ENCODE peak calls at places on chromosomes 1 and 21, in ten cellular contexts. T is lower lobe of right lung; J is PC-9; A is BE2C; L is GM20000; R is GM13976; Z is A549; I is dorsolateral prefrontal cortex; G is cardiac fibroblast; K is CD8-positive, alpha-beta T cell. N is an unnamed sample.

GRCh38 chr1:235266967-235267366 is 61.0 kb downstream of the ARID4B start:
- DNase-seq in T (no peak), J (no peak), A (no peak), L (no peak), R (no peak), Z (no peak), I (no peak), G (no peak), K (no peak), N (no peak)

GRCh38 chr1:35633526-35633925 is 7.8 kb downstream of the PSMB2 start:
- DNase-seq in T (no peak), J (no peak), A (no peak), L (no peak), R (no peak), Z (no peak), I (no peak), G (no peak), K (no peak), N (no peak)

GRCh38 chr1:56995414-56996100 is 29.7 kb upstream of the C8B start:
- DNase-seq in T (no peak), J (no peak), A (no peak), L (no peak), R (no peak), Z (no peak), I (no peak), G (no peak), K (no peak), N (no peak)

GRCh38 chr1:234599617-234600417 is 10.2 kb downstream of the IRF2BP2 start:
- DNase-seq in T (peak), J (peak), A (peak), L (peak), R (peak), Z (peak), I (peak), G (peak), K (peak), N (peak)

GRCh38 chr21:20443558-20444155 is 554.6 kb upstream of the NCAM2 start:
- DNase-seq in T (no peak), J (no peak), A (no peak), L (no peak), R (peak), Z (no peak), I (no peak), G (no peak), K (no peak), N (no peak)

GRCh38 chr1:3604997-3605823 is 6.1 kb downstream of the MEGF6 start:
- DNase-seq in T (no peak), J (no peak), A (no peak), L (no peak), R (no peak), Z (no peak), I (no peak), G (no peak), K (no peak), N (no peak)

GRCh38 chr1:39788758-39789570 is at the start of gene BMP8B:
- DNase-seq in T (peak), J (peak), A (peak), L (peak), R (peak), Z (peak), I (peak), G (no peak), K (peak), N (no peak)

GRCh38 chr1:228161866-228162265 is 3.7 kb upstream of the IBA57 start:
- DNase-seq in T (peak), J (no peak), A (no peak), L (no peak), R (no peak), Z (no peak), I (no peak), G (no peak), K (no peak), N (no peak)

GRCh38 chr1:41464886-41465285 is 19.6 kb downstream of the EDN2 start:
- DNase-seq in T (no peak), J (no peak), A (no peak), L (no peak), R (no peak), Z (no peak), I (no peak), G (no peak), K (no peak), N (no peak)

GRCh38 chr1:60898987-60899386 is 183.4 kb upstream of the NFIA start:
- DNase-seq in T (no peak), J (no peak), A (no peak), L (no peak), R (no peak), Z (no peak), I (no peak), G (no peak), K (no peak), N (no peak)

GRCh38 chr21:31283025-31283424 is 61.0 kb downstream of the TIAM1 start:
- DNase-seq in T (no peak), J (no peak), A (no peak), L (no peak), R (no peak), Z (no peak), I (no peak), G (no peak), K (peak), N (no peak)

GRCh38 chr1:21586926-21587601 is 77.8 kb downstream of the ALPL start:
- DNase-seq in T (peak), J (peak), A (peak), L (no peak), R (no peak), Z (peak), I (no peak), G (peak), K (no peak), N (no peak)

GRCh38 chr1:233376711-233377110 is 49.2 kb downstream of the MAP3K21 start:
- DNase-seq in T (no peak), J (no peak), A (no peak), L (no peak), R (no peak), Z (no peak), I (no peak), G (no peak), K (no peak), N (no peak)

GRCh38 chr1:225766967-225767413 is 10.6 kb upstream of the SRP9 start:
- DNase-seq in T (no peak), J (no peak), A (peak), L (no peak), R (no peak), Z (no peak), I (no peak), G (peak), K (no peak), N (no peak)

GRCh38 chr1:192161974-192162373 is 3.7 kb downstream of the RGS18 start:
- DNase-seq in T (no peak), J (no peak), A (no peak), L (no peak), R (no peak), Z (no peak), I (no peak), G (no peak), K (no peak), N (no peak)

GRCh38 chr1:176719478-176719877 is 256.5 kb downstream of the PAPPA2 start:
- DNase-seq in T (no peak), J (no peak), A (no peak), L (no peak), R (no peak), Z (no peak), I (no peak), G (no peak), K (no peak), N (no peak)

GRCh38 chr1:39789571-39790110 is 976 bp upstream of the BMP8B start:
- DNase-seq in T (no peak), J (no peak), A (no peak), L (no peak), R (no peak), Z (no peak), I (no peak), G (no peak), K (no peak), N (no peak)

GRCh38 chr21:19603011-19603593 is 1199.5 kb upstream of the TMPRSS15 start:
- DNase-seq in T (no peak), J (no peak), A (no peak), L (no peak), R (no peak), Z (no peak), I (no peak), G (no peak), K (no peak), N (no peak)

GRCh38 chr1:157995575-157996169 is 2.2 kb downstream of the KIRREL1 start:
- DNase-seq in T (no peak), J (no peak), A (no peak), L (no peak), R (no peak), Z (no peak), I (no peak), G (no peak), K (no peak), N (no peak)

GRCh38 chr1:233520510-233521191 is 93.3 kb upstream of the KCNK1 start:
- DNase-seq in T (no peak), J (peak), A (no peak), L (no peak), R (no peak), Z (peak), I (no peak), G (no peak), K (no peak), N (no peak)

GRCh38 chr1:227622739-227623475 is 59.6 kb downstream of the ZNF678 start:
- DNase-seq in T (no peak), J (no peak), A (no peak), L (no peak), R (no peak), Z (no peak), I (no peak), G (no peak), K (no peak), N (no peak)

GRCh38 chr1:38848069-38848468 is 11.5 kb downstream of the RRAGC start:
- DNase-seq in T (no peak), J (no peak), A (no peak), L (no peak), R (no peak), Z (no peak), I (no peak), G (no peak), K (no peak), N (no peak)

GRCh38 chr1:119713538-119714456 is 2.1 kb downstream of the PHGDH start:
- DNase-seq in T (no peak), J (no peak), A (no peak), L (no peak), R (no peak), Z (no peak), I (no peak), G (peak), K (no peak), N (no peak)

GRCh38 chr1:209403921-209404320 is 179.6 kb upstream of the CAMK1G start:
- DNase-seq in T (no peak), J (no peak), A (no peak), L (no peak), R (no peak), Z (no peak), I (no peak), G (no peak), K (no peak), N (no peak)

GRCh38 chr1:7885513-7886298 is 32.8 kb upstream of the UTS2 start:
- DNase-seq in T (peak), J (peak), A (peak), L (no peak), R (peak), Z (no peak), I (no peak), G (no peak), K (peak), N (no peak)

GRCh38 chr1:47976267-47976666 is 20.9 kb downstream of the TRABD2B start:
- DNase-seq in T (no peak), J (no peak), A (no peak), L (no peak), R (no peak), Z (no peak), I (no peak), G (no peak), K (no peak), N (no peak)

GRCh38 chr1:42922687-42923366 is 35.8 kb downstream of the SLC2A1 start:
- DNase-seq in T (no peak), J (peak), A (peak), L (peak), R (peak), Z (peak), I (no peak), G (peak), K (peak), N (peak)

GRCh38 chr1:231192620-231193163 is 30.8 kb downstream of the TRIM67 start:
- DNase-seq in T (peak), J (peak), A (peak), L (no peak), R (peak), Z (no peak), I (no peak), G (peak), K (no peak), N (no peak)

GRCh38 chr1:200880212-200880611 is 7.4 kb downstream of the GPR25 start:
- DNase-seq in T (no peak), J (no peak), A (no peak), L (peak), R (no peak), Z (no peak), I (no peak), G (no peak), K (no peak), N (no peak)

GRCh38 chr1:228236744-228237143 is 28.9 kb downstream of the OBSCN start:
- DNase-seq in T (no peak), J (peak), A (peak), L (peak), R (no peak), Z (no peak), I (no peak), G (peak), K (no peak), N (peak)

GRCh38 chr1:89987170-89987819 is 7.6 kb upstream of the ZNF326 start:
- DNase-seq in T (no peak), J (peak), A (peak), L (peak), R (peak), Z (peak), I (no peak), G (peak), K (peak), N (peak)

GRCh38 chr1:147624011-147624410 is 46.3 kb downstream of the ACP6 start:
- DNase-seq in T (no peak), J (no peak), A (no peak), L (no peak), R (no peak), Z (no peak), I (no peak), G (no peak), K (no peak), N (no peak)

GRCh38 chr1:184889902-184890301 is 84.4 kb downstream of the NIBAN1 start:
- DNase-seq in T (no peak), J (no peak), A (no peak), L (no peak), R (no peak), Z (no peak), I (no peak), G (peak), K (no peak), N (no peak)

DNA sequence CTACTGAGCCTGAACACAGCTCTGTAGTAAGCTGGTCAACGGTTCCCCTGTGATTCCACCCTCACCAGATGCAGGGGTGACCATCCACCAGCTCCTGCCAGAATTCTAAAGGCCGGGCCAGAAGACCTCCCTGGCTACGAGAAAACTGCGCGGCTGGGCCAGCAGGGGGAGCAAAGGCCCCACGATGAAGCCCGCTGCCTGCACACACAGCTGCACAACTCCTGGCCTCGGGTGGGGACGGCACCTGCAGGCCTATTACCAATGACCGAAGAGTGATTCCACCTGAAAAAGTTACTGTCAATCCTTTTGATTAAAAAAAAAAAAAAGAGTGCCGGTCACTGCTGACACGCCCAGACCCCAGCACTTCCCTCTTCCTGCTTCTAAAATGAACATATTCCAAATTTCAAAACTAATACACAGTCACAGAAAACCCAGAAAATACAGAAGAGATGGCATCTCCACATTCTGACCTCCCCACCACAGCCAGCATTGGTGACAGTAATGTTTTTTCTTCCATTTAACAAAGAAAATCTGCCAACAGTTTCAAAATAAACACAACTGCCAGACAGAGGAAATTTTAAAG is 49.8 kb upstream of the RIPK4 start:
- DNase-seq in T (no peak), J (peak), A (peak), L (peak), R (peak), Z (peak), I (no peak), G (peak), K (peak), N (peak)
- TF ChIP-seq CTCF in T (peak), J (no peak), A (peak), L (peak), R (peak), Z (peak), I (peak), G (peak), K (peak), N (peak)

GRCh38 chr1:71339238-71339637 is 258.4 kb upstream of the ZRANB2 start:
- DNase-seq in T (no peak), J (no peak), A (no peak), L (no peak), R (no peak), Z (no peak), I (no peak), G (peak), K (no peak), N (no peak)

GRCh38 chr1:71345491-71345890 is 264.7 kb upstream of the ZRANB2 start:
- DNase-seq in T (no peak), J (no peak), A (no peak), L (no peak), R (no peak), Z (no peak), I (no peak), G (no peak), K (no peak), N (no peak)

GRCh38 chr1:71343686-71344416 is 263.0 kb upstream of the ZRANB2 start:
- DNase-seq in T (no peak), J (peak), A (no peak), L (no peak), R (no peak), Z (no peak), I (no peak), G (no peak), K (no peak), N (no peak)
- TF ChIP-seq CTCF in T (no peak), J (no peak), A (peak), L (no peak), R (peak), Z (no peak), I (no peak), G (peak), K (no peak), N (peak)

GRCh38 chr1:52726265-52727113 is at the start of gene ZYG11B:
- DNase-seq in T (peak), J (peak), A (peak), L (peak), R (peak), Z (peak), I (peak), G (peak), K (peak), N (peak)
- TF ChIP-seq CTCF in T (no peak), J (no peak), A (no peak), L (no peak), R (no peak), Z (no peak), I (peak), G (no peak), K (no peak), N (no peak)

DNA sequence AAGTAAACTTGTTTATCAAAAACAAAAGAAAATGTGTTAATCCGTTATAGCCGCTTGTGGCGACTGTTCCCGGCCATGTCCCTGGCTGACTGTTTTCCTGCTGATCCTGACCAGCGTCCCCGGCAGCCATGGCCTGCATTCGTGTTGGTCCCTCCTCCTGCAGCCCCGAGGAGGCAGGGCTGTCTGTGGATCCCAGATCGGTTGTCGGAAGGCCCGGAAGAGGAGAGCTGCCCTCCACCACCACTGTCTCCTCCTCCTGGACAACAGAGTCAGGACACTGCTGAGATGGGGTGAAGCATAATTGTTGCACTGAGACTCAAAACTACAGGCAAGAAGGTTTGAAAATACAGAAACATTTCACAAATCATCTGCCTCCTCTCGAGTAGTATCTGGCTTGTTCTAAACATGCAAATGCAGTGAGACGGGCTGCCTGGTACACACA is 3.6 kb upstream of the MXRA8 start:
- DNase-seq in T (no peak), J (no peak), A (peak), L (no peak), R (no peak), Z (no peak), I (no peak), G (peak), K (no peak), N (no peak)
- TF ChIP-seq CTCF in T (no peak), J (no peak), A (no peak), L (no peak), R (no peak), Z (no peak), I (no peak), G (peak), K (no peak), N (no peak)

N was measured in neural crest cell.